ENCODE peak calls at places on chromosomes 7 and 10, in eight cellular contexts. S, A, Z, N, B, O, F and D are unnamed samples.

GRCh38 chr7:73707045-73707631 is 12.3 kb downstream of the STX1A start:
- DNase-seq in F (no peak), B (no peak), Z (no peak), O (no peak), S (peak; percentile 87), N (peak; percentile 90), A (peak; percentile 42), D (peak; percentile 20)

GRCh38 chr10:88038268-88038667 is 174.8 kb downstream of the PTEN start:
- DNase-seq in S (no peak), F (no peak), B (no peak), O (no peak), N (no peak), A (no peak), Z (no peak), D (no peak)

GRCh38 chr7:44325811-44326241 is 432 bp upstream of the CAMK2B start:
- DNase-seq in S (no peak), F (no peak), Z (no peak), N (no peak), A (no peak), O (no peak), B (no peak), D (peak; percentile 44)

GRCh38 chr7:79434098-79434497 is 19.4 kb downstream of the MAGI2 start:
- DNase-seq in A (no peak), S (no peak), O (no peak), F (no peak), Z (no peak), N (no peak), B (no peak), D (no peak)

GRCh38 chr10:63125459-63125858 is 7.7 kb upstream of the NRBF2 start:
- DNase-seq in Z (no peak), B (no peak), O (no peak), F (no peak), S (no peak), N (no peak), A (no peak), D (no peak)

GRCh38 chr7:21939858-21940322 is 5.8 kb downstream of the CDCA7L start:
- DNase-seq in A (no peak), Z (no peak), F (no peak), O (no peak), B (no peak), N (no peak), S (no peak), D (no peak)

GRCh38 chr10:53162856-53163255 is 390.3 kb upstream of the MBL2 start:
- DNase-seq in B (no peak), Z (no peak), F (no peak), A (no peak), N (no peak), S (no peak), O (no peak), D (no peak)

GRCh38 chr10:85510682-85511081 is 855.9 kb downstream of the GRID1 start:
- DNase-seq in B (no peak), Z (no peak), F (no peak), O (no peak), N (no peak), A (no peak), S (no peak), D (no peak)

GRCh38 chr7:134856692-134857091 is 77.3 kb downstream of the CALD1 start:
- DNase-seq in F (no peak), O (no peak), Z (no peak), B (peak; percentile 50), N (no peak), A (no peak), S (no peak), D (no peak)

GRCh38 chr10:74394416-74394969 is 243.5 kb downstream of the ADK start:
- DNase-seq in A (no peak), S (no peak), B (no peak), N (no peak), O (no peak), F (no peak), Z (no peak), D (no peak)

GRCh38 chr7:112481337-112481736 is 546 bp downstream of the LSMEM1 start:
- DNase-seq in O (no peak), B (peak; percentile 24), F (no peak), Z (no peak), A (no peak), N (no peak), S (no peak), D (no peak)

GRCh38 chr10:1591045-1591444 is 146.3 kb downstream of the ADARB2 start:
- DNase-seq in N (peak; percentile 28), Z (no peak), S (no peak), B (no peak), O (no peak), F (no peak), A (no peak), D (no peak)

GRCh38 chr7:78777844-78778243 is 675.6 kb downstream of the MAGI2 start:
- DNase-seq in A (no peak), F (no peak), O (no peak), N (no peak), S (no peak), Z (no peak), B (no peak), D (no peak)

GRCh38 chr7:100367676-100368613 is 5.3 kb upstream of the PILRA start:
- DNase-seq in O (peak; percentile 49), A (no peak), Z (no peak), S (no peak), B (no peak), F (no peak), N (no peak), D (peak; percentile 23)

GRCh38 chr10:123718544-123719060 is 52.4 kb downstream of the GPR26 start:
- DNase-seq in A (no peak), F (no peak), B (no peak), N (peak; percentile 42), S (no peak), O (no peak), Z (no peak), D (no peak)

GRCh38 chr10:52314007-52314821 is at the start of gene DKK1:
- DNase-seq in N (peak; percentile 90), B (peak; percentile 89), F (peak; percentile 10), Z (peak; percentile 69), S (peak; percentile 93), O (peak; percentile 47), A (peak; percentile 67), D (peak; percentile 36)

GRCh38 chr10:92420554-92421275 is 129.7 kb downstream of the MARCHF5 start:
- DNase-seq in S (no peak), Z (no peak), N (no peak), B (no peak), O (no peak), F (no peak), A (no peak), D (peak; percentile 2)

GRCh38 chr7:98988641-98989040 is 110.3 kb downstream of the TRRAP start:
- DNase-seq in N (peak; percentile 29), S (no peak), O (no peak), A (no peak), F (no peak), Z (peak; percentile 57), B (no peak), D (no peak)

GRCh38 chr10:930415-931325 is 835 bp downstream of the LARP4B start:
- DNase-seq in B (peak; percentile 54), N (peak; percentile 90), S (peak; percentile 50), F (peak; percentile 56), A (peak; percentile 65), Z (peak; percentile 71), O (peak; percentile 73), D (peak; percentile 51)

GRCh38 chr10:7251696-7252465 is 159.0 kb downstream of the SFMBT2 start:
- DNase-seq in B (no peak), O (peak; percentile 70), N (no peak), Z (no peak), F (no peak), S (no peak), A (no peak), D (no peak)

GRCh38 chr7:85041599-85042216 is 145.1 kb downstream of the SEMA3D start:
- DNase-seq in S (peak; percentile 17), N (peak; percentile 92), O (peak; percentile 76), Z (no peak), F (peak; percentile 42), A (peak; percentile 55), B (peak; percentile 83), D (peak; percentile 82)

GRCh38 chr7:110988890-110989501 is 101.9 kb upstream of the LRRN3 start:
- DNase-seq in N (no peak), A (no peak), Z (no peak), S (no peak), F (no peak), O (no peak), B (no peak), D (no peak)
- H3K4me3 ChIP-seq in N (no peak overlapping the region), A (no peak overlapping the region), Z (no peak overlapping the region), S (no peak overlapping the region), F (no peak overlapping the region), O (no peak overlapping the region), B (no peak overlapping the region), D (no peak overlapping the region)

GRCh38 chr7:121076350-121077164 is 88.0 kb downstream of the CPED1 start:
- DNase-seq in B (no peak), N (no peak), S (no peak), O (no peak), A (no peak), Z (no peak), F (no peak), D (no peak)
- TF ChIP-seq POLR2A in B (no peak), N (no peak), S (no peak), O (no peak), A (no peak), Z (no peak), F (no peak), D (no peak)

GRCh38 chr7:3436746-3437145 is 135.7 kb downstream of the SDK1 start:
- DNase-seq in F (no peak), Z (no peak), S (peak; percentile 29), O (no peak), A (no peak), B (peak; percentile 74), N (no peak), D (no peak)
- H3K4me3 ChIP-seq in F (no peak overlapping the region), Z (no peak overlapping the region), S (peak overlapping the region; percentile 17), O (no peak overlapping the region), A (no peak overlapping the region), B (no peak overlapping the region), N (no peak overlapping the region), D (no peak overlapping the region)

DNA sequence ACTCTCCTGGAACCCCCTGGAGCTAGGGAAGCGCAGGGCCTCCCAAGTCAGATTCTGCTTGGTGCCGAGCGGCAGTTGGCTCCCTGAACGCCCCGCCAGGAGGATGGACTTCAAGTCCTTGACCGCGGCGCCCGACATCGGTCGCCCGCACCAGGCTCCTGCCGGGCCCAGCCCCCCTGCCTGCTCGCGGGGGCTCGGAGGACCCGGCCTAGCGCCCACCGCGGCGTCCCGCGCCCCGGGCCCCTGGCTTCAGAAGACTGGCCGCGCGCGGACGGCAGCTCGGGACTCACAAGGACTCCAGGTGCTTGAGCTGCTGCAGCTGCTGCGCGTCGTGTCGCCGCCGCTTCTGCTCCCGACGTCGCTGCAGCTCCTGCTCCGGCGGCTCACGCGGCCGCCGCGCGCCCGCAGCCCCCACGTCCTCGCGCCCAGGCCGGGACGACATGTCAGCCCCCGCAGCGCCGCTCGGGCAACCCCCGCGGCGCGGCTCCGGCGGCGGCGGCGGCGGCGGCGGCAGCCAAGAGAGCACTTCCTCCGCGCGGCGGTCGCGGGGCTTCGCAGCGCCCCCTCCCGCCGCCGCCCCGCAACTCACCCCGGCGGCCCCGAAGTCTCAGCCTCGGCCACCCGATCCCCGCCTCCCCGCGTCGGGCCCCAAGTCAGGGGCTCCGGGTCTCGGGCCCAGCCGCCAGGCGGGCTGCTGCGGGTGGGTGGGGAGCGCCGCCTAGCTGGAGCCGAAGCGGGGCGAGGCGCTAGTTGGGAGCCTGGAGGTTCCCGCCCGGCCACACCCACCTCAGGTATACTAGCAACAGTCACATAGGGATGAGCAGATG is at the start of gene RP9:
- DNase-seq in F (peak; percentile 70), O (peak; percentile 62), N (peak; percentile 90), Z (peak; percentile 77), A (peak; percentile 72), B (peak; percentile 70), S (peak; percentile 61), D (peak; percentile 65)
- TF ChIP-seq POLR2A in F (no peak), O (peak; percentile 33), N (no peak), Z (no peak), A (no peak), B (peak; percentile 46), S (peak; percentile 72), D (no peak)

GRCh38 chr7:28083159-28083997 is 97.2 kb downstream of the JAZF1 start:
- DNase-seq in A (peak; percentile 63), B (no peak), N (no peak), Z (peak; percentile 83), S (no peak), F (no peak), O (peak; percentile 85), D (peak; percentile 7)
- H3K4me3 ChIP-seq in A (no peak overlapping the region), B (no peak overlapping the region), N (no peak overlapping the region), Z (no peak overlapping the region), S (no peak overlapping the region), F (no peak overlapping the region), O (no peak overlapping the region), D (no peak overlapping the region)